ENCODE peak calls at places on chromosomes 3 and 15, in nine cellular contexts. C, J, S, G, V, W, Y, O and T are unnamed samples.

GRCh38 chr3:25452185-25452584 is 24.1 kb downstream of the RARB start:
- DNase-seq in C (no peak), S (no peak), G (no peak), V (no peak), Y (no peak), W (no peak), J (no peak), O (no peak), T (no peak)

GRCh38 chr3:72510247-72510646 is 338.0 kb downstream of the SHQ1 start:
- DNase-seq in Y (no peak), C (no peak), W (no peak), G (no peak), J (no peak), S (no peak), V (no peak), O (no peak), T (no peak)

GRCh38 chr15:37550360-37551024 is 383.9 kb upstream of the TMCO5A start:
- DNase-seq in V (no peak), G (no peak), W (no peak), O (no peak), Y (no peak), C (no peak), S (no peak), J (no peak), T (no peak)

GRCh38 chr3:58585994-58586393 is 8.8 kb upstream of the FAM107A start:
- DNase-seq in Y (no peak), V (no peak), S (no peak), W (no peak), J (no peak), G (no peak), O (no peak), C (no peak), T (no peak)

GRCh38 chr3:126463521-126463920 is 12.2 kb downstream of the ZXDC start:
- DNase-seq in W (no peak), G (no peak), O (no peak), J (no peak), Y (no peak), C (no peak), S (no peak), V (no peak), T (no peak)

GRCh38 chr3:162538906-162539305 is 1042.3 kb downstream of the OTOL1 start:
- DNase-seq in C (no peak), G (no peak), W (peak), V (no peak), J (no peak), Y (no peak), O (no peak), S (no peak), T (no peak)

GRCh38 chr3:45066109-45066801 is 40.2 kb downstream of the CLEC3B start:
- DNase-seq in W (peak), J (no peak), S (no peak), Y (no peak), C (no peak), O (no peak), V (no peak), G (no peak), T (no peak)

GRCh38 chr3:148079370-148079769 is 618.3 kb upstream of the AGTR1 start:
- DNase-seq in G (no peak), J (no peak), W (peak), V (no peak), Y (peak), C (no peak), S (peak), O (no peak), T (no peak)

GRCh38 chr15:40313531-40314398 is 6.0 kb upstream of the PLCB2 start:
- DNase-seq in V (peak), W (no peak), J (no peak), G (peak), C (no peak), Y (no peak), S (peak), O (peak), T (no peak)

GRCh38 chr15:88262064-88262463 is 5.5 kb upstream of the NTRK3 start:
- DNase-seq in W (no peak), J (no peak), V (no peak), Y (no peak), C (no peak), S (no peak), G (no peak), O (no peak), T (no peak)

GRCh38 chr15:78203346-78204225 is 30.8 kb downstream of the ACSBG1 start:
- DNase-seq in J (peak), S (peak), C (no peak), V (no peak), O (peak), W (no peak), Y (no peak), G (no peak), T (no peak)

GRCh38 chr3:52162250-52162872 is 8.1 kb upstream of the POC1A start:
- DNase-seq in O (no peak), Y (no peak), J (no peak), C (no peak), V (no peak), W (no peak), S (no peak), G (no peak), T (no peak)

GRCh38 chr3:186790261-186790981 is 7.0 kb downstream of the EIF4A2 start:
- DNase-seq in J (no peak), Y (no peak), G (no peak), W (peak), S (no peak), O (no peak), V (peak), C (no peak), T (no peak)

GRCh38 chr15:99424131-99424571 is 141.6 kb upstream of the MEF2A start:
- DNase-seq in W (no peak), V (no peak), S (no peak), O (no peak), J (no peak), Y (peak), G (no peak), C (no peak), T (no peak)

GRCh38 chr3:96813134-96813819 is 1.1 kb upstream of the EPHA6 start:
- DNase-seq in C (no peak), V (peak), G (no peak), J (peak), S (peak), Y (peak), O (peak), W (peak), T (peak)

GRCh38 chr15:97976129-97976528 is 15.6 kb downstream of the ARRDC4 start:
- DNase-seq in O (no peak), G (no peak), S (no peak), W (no peak), V (no peak), C (no peak), J (no peak), Y (no peak), T (no peak)

GRCh38 chr15:70320077-70320830 is 222.5 kb upstream of the TLE3 start:
- DNase-seq in Y (no peak), C (no peak), S (no peak), W (no peak), O (no peak), V (no peak), G (no peak), J (no peak), T (no peak)

GRCh38 chr3:135382621-135383020 is 582.9 kb upstream of the PPP2R3A start:
- DNase-seq in W (no peak), Y (no peak), O (no peak), V (no peak), G (no peak), C (peak), S (no peak), J (no peak), T (no peak)

GRCh38 chr3:104437131-104437750 is 929.5 kb upstream of the ALCAM start:
- DNase-seq in C (no peak), W (peak), O (no peak), S (no peak), V (peak), J (no peak), G (no peak), Y (no peak), T (peak)

GRCh38 chr3:172193436-172193835 is 154.1 kb downstream of the FNDC3B start:
- DNase-seq in G (no peak), O (no peak), W (no peak), C (no peak), S (no peak), J (no peak), V (no peak), Y (no peak), T (no peak)

GRCh38 chr15:63488432-63488910 is 15.9 kb upstream of the USP3 start:
- DNase-seq in J (no peak), V (no peak), G (no peak), Y (no peak), C (no peak), S (no peak), W (no peak), O (no peak), T (no peak)

GRCh38 chr3:81568378-81568777 is 193.1 kb downstream of the GBE1 start:
- DNase-seq in G (no peak), V (no peak), O (no peak), J (no peak), C (no peak), Y (no peak), S (no peak), W (no peak), T (no peak)

GRCh38 chr3:47158208-47158607 is 5.7 kb downstream of the SETD2 start:
- DNase-seq in C (peak), J (no peak), S (no peak), Y (no peak), G (no peak), O (no peak), V (no peak), W (no peak), T (no peak)

GRCh38 chr15:101615986-101616848 is 36.0 kb downstream of the TM2D3 start:
- DNase-seq in S (no peak), W (peak), G (no peak), J (no peak), Y (peak), V (peak), O (no peak), C (no peak), T (no peak)

GRCh38 chr3:52524752-52525661 is 8.7 kb downstream of the NT5DC2 start:
- DNase-seq in C (no peak), W (no peak), O (no peak), J (no peak), V (no peak), G (no peak), S (no peak), Y (peak), T (no peak)

GRCh38 chr15:90873998-90874605 is 5.7 kb downstream of the FURIN start:
- DNase-seq in W (peak), S (no peak), O (no peak), J (peak), V (no peak), Y (no peak), C (no peak), G (no peak), T (no peak)

GRCh38 chr3:68059628-68060027 is 405.2 kb upstream of the SUCLG2 start:
- DNase-seq in V (no peak), Y (no peak), J (no peak), G (no peak), W (no peak), O (no peak), S (no peak), C (no peak), T (no peak)

GRCh38 chr3:113668015-113668414 is 28.4 kb downstream of the USF3 start:
- DNase-seq in V (no peak), C (no peak), W (peak), Y (no peak), S (no peak), G (no peak), J (no peak), O (no peak), T (peak)

GRCh38 chr3:84906065-84906464 is 52.7 kb upstream of the CADM2 start:
- DNase-seq in O (no peak), J (no peak), W (no peak), V (no peak), S (no peak), G (no peak), C (no peak), Y (no peak), T (no peak)

GRCh38 chr3:49277357-49277723 is 308 bp upstream of the C3orf62 start:
- DNase-seq in V (no peak), G (no peak), O (no peak), W (peak), J (no peak), Y (no peak), S (no peak), C (no peak), T (no peak)

GRCh38 chr3:30752961-30753360 is 141.5 kb downstream of the GADL1 start:
- DNase-seq in J (no peak), S (no peak), C (no peak), O (no peak), G (no peak), V (peak), W (peak), Y (no peak), T (peak)

GRCh38 chr15:60070838-60071493 is 66.9 kb downstream of the FOXB1 start:
- DNase-seq in O (no peak), Y (no peak), J (no peak), S (no peak), W (peak), V (peak), C (peak), G (no peak), T (peak)

GRCh38 chr15:64105113-64105704 is 9.4 kb downstream of the SNX1 start:
- DNase-seq in J (no peak), C (no peak), Y (no peak), O (no peak), S (peak), G (no peak), V (no peak), W (peak), T (no peak)

GRCh38 chr3:188975612-188976314 is 196.0 kb upstream of the TPRG1 start:
- DNase-seq in Y (no peak), J (no peak), G (no peak), S (no peak), O (no peak), V (no peak), W (peak), C (no peak), T (no peak)

GRCh38 chr3:139119331-139120025 is 74.8 kb upstream of the PRR23C start:
- DNase-seq in V (no peak), C (peak), G (no peak), Y (no peak), O (no peak), S (no peak), J (no peak), W (no peak), T (no peak)

GRCh38 chr3:171976526-171976925 is 62.9 kb upstream of the FNDC3B start:
- DNase-seq in O (no peak), S (no peak), V (peak), C (no peak), W (peak), Y (no peak), G (no peak), J (no peak), T (no peak)

GRCh38 chr15:82100116-82100795 is 54.4 kb upstream of the MEX3B start:
- DNase-seq in J (no peak), G (no peak), O (no peak), C (no peak), V (no peak), S (no peak), Y (no peak), W (peak), T (no peak)

GRCh38 chr3:39531681-39532080 is 64.2 kb downstream of the MOBP start:
- DNase-seq in C (no peak), J (no peak), W (peak), O (no peak), Y (no peak), V (peak), S (no peak), G (no peak), T (no peak)

GRCh38 chr15:41570764-41571163 is 11.8 kb downstream of the TYRO3 start:
- DNase-seq in W (no peak), O (no peak), C (no peak), Y (no peak), V (no peak), J (no peak), G (no peak), S (no peak), T (no peak)

GRCh38 chr15:73915085-73915484 is 11.2 kb upstream of the LOXL1 start:
- DNase-seq in G (no peak), Y (no peak), C (no peak), W (no peak), S (no peak), V (peak), J (no peak), O (no peak), T (no peak)